ENCODE peak calls at places on chromosome 15, in seven cellular contexts. L is stomach; I is progenitor cell of endocrine pancreas; F is NCI-H748 treated with DMSO at 0.1 percent for 48 hours; T is cardiac fibroblast; S is activated T-helper 2 cell treated with anti-CD3 and anti-CD28 coated beads, Interferon-gamma antibody, Interleukin-2, Interleukin-4, amounts not matched to agents 10 μg/mL and 5 μg/mL and 100 μg/mL, durations not matched to agents 14 hours and 24 hours and 36 hours; C is left cardiac atrium. X is an unnamed sample.

GRCh38 chr15:89794627-89795241 is 18.6 kb downstream of the MESP2 start:
- DNase-seq in L (no peak), I (no peak), F (no peak), T (peak), S (no peak), C (no peak), X (no peak)

GRCh38 chr15:26644948-26645347 is 127.9 kb downstream of the GABRB3 start:
- DNase-seq in L (no peak), I (no peak), F (no peak), T (no peak), S (no peak), C (no peak), X (no peak)

GRCh38 chr15:38684461-38685000 is 119.9 kb upstream of the RASGRP1 start:
- DNase-seq in L (no peak), I (no peak), F (no peak), T (no peak), S (no peak), C (no peak), X (no peak)

GRCh38 chr15:61518191-61518950 is 289.3 kb upstream of the RORA start:
- DNase-seq in L (no peak), I (no peak), F (no peak), T (no peak), S (no peak), C (no peak), X (no peak)

GRCh38 chr15:31342781-31343626 is 16.4 kb downstream of the KLF13 start:
- DNase-seq in L (no peak), I (no peak), F (no peak), T (no peak), S (no peak), C (no peak), X (no peak)

GRCh38 chr15:88204584-88204983 is 52.0 kb downstream of the NTRK3 start:
- DNase-seq in L (no peak), I (no peak), F (no peak), T (no peak), S (no peak), C (no peak), X (no peak)

GRCh38 chr15:99106417-99107220 is 1.7 kb downstream of the SYNM start:
- DNase-seq in L (no peak), I (no peak), F (no peak), T (peak), S (no peak), C (peak), X (no peak)

GRCh38 chr15:57410373-57410772 is 34.1 kb downstream of the CGNL1 start:
- DNase-seq in L (no peak), I (no peak), F (no peak), T (no peak), S (no peak), C (peak), X (no peak)

GRCh38 chr15:34616613-34617012 is 33.2 kb upstream of the GOLGA8B start:
- DNase-seq in L (no peak), I (no peak), F (no peak), T (peak), S (no peak), C (peak), X (no peak)

GRCh38 chr15:71806452-71806931 is 3.9 kb upstream of the NR2E3 start:
- DNase-seq in L (no peak), I (no peak), F (no peak), T (peak), S (no peak), C (no peak), X (no peak)

GRCh38 chr15:83595191-83595590 is 58.7 kb upstream of the ADAMTSL3 start:
- DNase-seq in L (no peak), I (no peak), F (no peak), T (no peak), S (no peak), C (no peak), X (no peak)

GRCh38 chr15:100759698-100760356 is 119.8 kb upstream of the ALDH1A3 start:
- DNase-seq in L (no peak), I (no peak), F (no peak), T (peak), S (no peak), C (no peak), X (no peak)

GRCh38 chr15:101156509-101157159 is 95.2 kb downstream of the CHSY1 start:
- DNase-seq in L (no peak), I (no peak), F (no peak), T (peak), S (no peak), C (no peak), X (peak)

GRCh38 chr15:40937762-40938529 is 8.8 kb downstream of the DLL4 start:
- DNase-seq in L (no peak), I (no peak), F (no peak), T (no peak), S (no peak), C (no peak), X (no peak)

GRCh38 chr15:78365931-78366330 is 25.8 kb downstream of the CRABP1 start:
- DNase-seq in L (peak), I (no peak), F (no peak), T (no peak), S (no peak), C (peak), X (no peak)

GRCh38 chr15:40928975-40929729 is at the start of gene DLL4:
- DNase-seq in L (peak), I (peak), F (peak), T (peak), S (no peak), C (peak), X (no peak)

GRCh38 chr15:76340802-76341365 is 4.3 kb downstream of the ISL2 start:
- DNase-seq in L (no peak), I (peak), F (no peak), T (no peak), S (peak), C (no peak), X (peak)

GRCh38 chr15:93974804-93975481 is 256.4 kb upstream of the MCTP2 start:
- DNase-seq in L (no peak), I (no peak), F (peak), T (peak), S (no peak), C (no peak), X (no peak)

GRCh38 chr15:62402687-62403086 is 237.6 kb upstream of the C2CD4B start:
- DNase-seq in L (no peak), I (no peak), F (no peak), T (no peak), S (no peak), C (no peak), X (no peak)

GRCh38 chr15:62952969-62953368 is 89.6 kb upstream of the TPM1 start:
- DNase-seq in L (no peak), I (no peak), F (no peak), T (no peak), S (no peak), C (no peak), X (no peak)

GRCh38 chr15:35723852-35724251 is 177.9 kb upstream of the DPH6 start:
- DNase-seq in L (no peak), I (no peak), F (no peak), T (no peak), S (no peak), C (no peak), X (no peak)

GRCh38 chr15:59676565-59676964 is 12.6 kb downstream of the BNIP2 start:
- DNase-seq in L (no peak), I (no peak), F (no peak), T (no peak), S (no peak), C (no peak), X (no peak)

GRCh38 chr15:48447657-48448056 is 116.4 kb downstream of the DUT start:
- DNase-seq in L (no peak), I (no peak), F (no peak), T (peak), S (no peak), C (no peak), X (no peak)

GRCh38 chr15:94924057-94924456 is 692.7 kb downstream of the MCTP2 start:
- DNase-seq in L (no peak), I (no peak), F (no peak), T (peak), S (no peak), C (no peak), X (no peak)

GRCh38 chr15:84857418-84858004 is 27.0 kb upstream of the SLC28A1 start:
- DNase-seq in L (no peak), I (no peak), F (no peak), T (no peak), S (no peak), C (no peak), X (no peak)

GRCh38 chr15:60589253-60589652 is 110.3 kb upstream of the ICE2 start:
- DNase-seq in L (no peak), I (no peak), F (no peak), T (no peak), S (no peak), C (no peak), X (no peak)

GRCh38 chr15:27091270-27091940 is 120.4 kb downstream of the GABRG3 start:
- DNase-seq in L (no peak), I (no peak), F (no peak), T (no peak), S (no peak), C (no peak), X (no peak)

GRCh38 chr15:69668049-69668705 is 215.6 kb downstream of the RPLP1 start:
- DNase-seq in L (no peak), I (no peak), F (no peak), T (no peak), S (no peak), C (no peak), X (no peak)

GRCh38 chr15:29124581-29125381 is 144.8 kb downstream of the NSMCE3 start:
- DNase-seq in L (no peak), I (no peak), F (no peak), T (peak), S (no peak), C (peak), X (no peak)

GRCh38 chr15:48641416-48641815 is 4.1 kb downstream of the FBN1 start:
- DNase-seq in L (no peak), I (no peak), F (no peak), T (peak), S (no peak), C (no peak), X (no peak)

GRCh38 chr15:57708047-57708446 is 1.5 kb downstream of the POLR2M start:
- DNase-seq in L (no peak), I (no peak), F (no peak), T (peak), S (no peak), C (no peak), X (no peak)

GRCh38 chr15:101203029-101203428 is 48.8 kb downstream of the CHSY1 start:
- DNase-seq in L (no peak), I (no peak), F (no peak), T (no peak), S (no peak), C (no peak), X (no peak)

GRCh38 chr15:71782447-71783165 is 27.7 kb upstream of the NR2E3 start:
- DNase-seq in L (no peak), I (no peak), F (no peak), T (no peak), S (no peak), C (no peak), X (no peak)

GRCh38 chr15:81189583-81190283 is 6.9 kb upstream of the IL16 start:
- DNase-seq in L (peak), I (no peak), F (no peak), T (peak), S (no peak), C (peak), X (no peak)

GRCh38 chr15:35697549-35698299 is 151.8 kb upstream of the DPH6 start:
- DNase-seq in L (no peak), I (no peak), F (no peak), T (peak), S (no peak), C (peak), X (no peak)

GRCh38 chr15:76998661-76999285 is 3.8 kb downstream of the PSTPIP1 start:
- DNase-seq in L (no peak), I (no peak), F (no peak), T (no peak), S (no peak), C (no peak), X (no peak)

GRCh38 chr15:78997981-78998499 is 53.2 kb upstream of the CTSH start:
- DNase-seq in L (no peak), I (no peak), F (no peak), T (no peak), S (no peak), C (no peak), X (no peak)

GRCh38 chr15:63446260-63446659 is 58.1 kb upstream of the USP3 start:
- DNase-seq in L (no peak), I (no peak), F (no peak), T (no peak), S (no peak), C (no peak), X (no peak)

X was measured in GM19239.